ENCODE peak calls at places on chromosomes 4 and X, in four cellular contexts. K is PC-9, J is fibroblast of villous mesenchyme, U is Calu3. G is an unnamed sample.

GRCh38 chr4:3480528-3481112 is 17.5 kb downstream of the DOK7 start:
- DNase-seq in K (peak), U (peak), J (peak), G (peak)

GRCh38 chr4:156781852-156782251 is 189.7 kb downstream of the PDGFC start:
- DNase-seq in K (no peak), J (no peak), U (no peak), G (peak)

GRCh38 chrX:33195698-33196097 is 15.7 kb downstream of the DMD start:
- DNase-seq in J (no peak), K (no peak), U (no peak), G (no peak)

GRCh38 chr4:53479731-53480525 is 102.5 kb downstream of the FIP1L1 start:
- DNase-seq in K (no peak), U (no peak), J (no peak), G (peak)

GRCh38 chrX:130637591-130637990 is 235.8 kb downstream of the RBMX2 start:
- DNase-seq in U (no peak), J (peak), K (no peak), G (peak)

GRCh38 chrX:117059848-117060247 is 597.1 kb upstream of the CT83 start:
- DNase-seq in U (no peak), K (no peak), J (no peak), G (no peak)

GRCh38 chr4:1567808-1568581 is 116.1 kb downstream of the FAM53A start:
- DNase-seq in U (no peak), K (no peak), J (no peak), G (no peak)

GRCh38 chrX:76253432-76253831 is 80.6 kb downstream of the PBDC1 start:
- DNase-seq in U (peak), K (no peak), J (peak), G (peak)

GRCh38 chrX:150038356-150038755 is 100.1 kb upstream of the EOLA2 start:
- DNase-seq in J (no peak), K (no peak), U (no peak), G (peak)

GRCh38 chr4:7774301-7775019 is 165.2 kb downstream of the AFAP1 start:
- DNase-seq in J (no peak), U (no peak), K (no peak), G (no peak)

GRCh38 chr4:6470502-6471302 is 1.7 kb downstream of the PPP2R2C start:
- DNase-seq in K (peak), U (peak), J (peak), G (peak)

GRCh38 chr4:149986916-149987315 is 91.3 kb upstream of the DCLK2 start:
- DNase-seq in J (no peak), K (no peak), U (no peak), G (no peak)

GRCh38 chr4:70681730-70682129 is 6.6 kb upstream of the UTP3 start:
- DNase-seq in U (no peak), J (no peak), K (no peak), G (no peak)

GRCh38 chrX:49257846-49258748 is 6.4 kb downstream of the FOXP3 start:
- DNase-seq in K (no peak), U (no peak), J (no peak), G (no peak)

GRCh38 chr4:10715696-10716095 is 31.1 kb upstream of the CLNK start:
- DNase-seq in K (no peak), U (no peak), J (no peak), G (peak)

GRCh38 chr4:150482581-150482980 is 99.4 kb upstream of the MAB21L2 start:
- DNase-seq in U (no peak), K (no peak), J (no peak), G (no peak)

GRCh38 chr4:1571165-1571908 is 112.8 kb downstream of the FAM53A start:
- DNase-seq in J (no peak), K (no peak), U (no peak), G (no peak)

GRCh38 chr4:136557396-136557795 is 974.9 kb downstream of the PCDH18 start:
- DNase-seq in K (no peak), J (no peak), U (no peak), G (no peak)

GRCh38 chr4:71607780-71608673 is 175.9 kb downstream of the GC start:
- DNase-seq in K (peak), J (no peak), U (no peak), G (peak)

GRCh38 chrX:13864264-13864663 is 47.4 kb upstream of the GPM6B start:
- DNase-seq in J (no peak), U (no peak), K (no peak), G (no peak)

GRCh38 chrX:151710457-151710856 is 5.4 kb upstream of the FATE1 start:
- DNase-seq in K (no peak), J (no peak), U (no peak), G (no peak)

GRCh38 chrX:34401411-34401810 is 255.7 kb downstream of the TMEM47 start:
- DNase-seq in U (no peak), J (no peak), K (no peak), G (peak)

GRCh38 chr4:139142097-139142496 is 34.9 kb downstream of the ELF2 start:
- DNase-seq in U (no peak), K (no peak), J (no peak), G (no peak)

GRCh38 chr4:151811403-151811802 is 50.6 kb upstream of the GATB start:
- DNase-seq in K (no peak), U (no peak), J (no peak), G (peak)

GRCh38 chrX:124228849-124229248 is 103.6 kb upstream of the TEX13D start:
- DNase-seq in U (no peak), J (no peak), K (no peak), G (no peak)

GRCh38 chr4:34854451-34854850 is 1389.9 kb downstream of the ARAP2 start:
- DNase-seq in K (no peak), U (no peak), J (no peak), G (no peak)

GRCh38 chrX:101993335-101993734 is 61.5 kb upstream of the ZMAT1 start:
- DNase-seq in J (no peak), K (no peak), U (no peak), G (no peak)

GRCh38 chrX:150905293-150905692 is 6.8 kb upstream of the CD99L2 start:
- DNase-seq in U (no peak), J (no peak), K (no peak), G (no peak)

GRCh38 chrX:136598631-136599030 is 49.3 kb upstream of the CD40LG start:
- DNase-seq in J (no peak), K (no peak), U (no peak), G (no peak)

GRCh38 chr4:180665994-180666818 is 1577.0 kb upstream of the TENM3 start:
- DNase-seq in J (peak), K (no peak), U (peak), G (peak)

GRCh38 chrX:18291006-18291545 is 63.4 kb downstream of the SCML2 start:
- DNase-seq in J (no peak), U (no peak), K (no peak), G (peak)

GRCh38 chr4:14364953-14365533 is 637.2 kb upstream of the CPEB2 start:
- DNase-seq in J (no peak), U (no peak), K (no peak), G (no peak)

GRCh38 chr4:141797966-141798365 is 161.6 kb downstream of the IL15 start:
- DNase-seq in U (no peak), J (no peak), K (no peak), G (no peak)

GRCh38 chrX:130176942-130177341 is 5.2 kb downstream of the RAB33A start:
- DNase-seq in K (no peak), U (no peak), J (no peak), G (no peak)

DNA sequence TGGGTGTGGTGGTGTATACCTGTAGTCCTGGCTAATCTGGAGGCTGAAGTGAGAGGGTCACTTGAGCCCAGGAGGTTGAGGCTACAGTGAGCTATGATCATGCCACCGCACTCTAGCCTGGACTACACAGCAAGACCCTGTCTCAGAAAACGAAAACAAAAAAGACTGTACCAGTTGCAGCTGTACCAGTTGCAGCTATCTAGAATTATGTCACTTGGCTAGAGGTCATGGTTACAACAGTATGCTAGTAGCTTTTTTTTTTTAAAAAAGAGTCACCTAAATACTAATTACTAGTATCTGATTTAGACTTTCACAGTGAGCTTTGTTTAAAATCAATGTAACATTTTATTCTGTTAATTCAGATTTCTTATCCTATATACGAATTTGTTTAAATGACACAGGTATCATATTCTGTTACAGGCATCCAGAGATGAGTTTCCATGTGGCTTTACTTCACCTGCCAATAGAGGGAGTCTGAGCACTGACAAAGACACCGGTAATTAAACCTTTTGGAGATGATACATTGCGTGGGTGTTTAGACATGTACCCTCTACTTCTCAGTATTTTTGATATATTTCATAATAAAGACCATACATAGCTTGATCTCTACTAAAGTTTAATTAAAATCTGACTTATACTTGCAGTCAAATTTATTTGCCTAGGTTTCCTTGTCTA is 100.2 kb upstream of the IL13RA1 start:
- DNase-seq in J (no peak), U (peak), K (peak), G (peak)
- TF ChIP-seq CTCF in J (peak), U (peak), K (peak), G (peak)

GRCh38 chrX:114615765-114616164 is 31.9 kb downstream of the HTR2C start:
- DNase-seq in J (no peak), U (no peak), K (no peak), G (no peak)

GRCh38 chrX:114619874-114620273 is 36.0 kb downstream of the HTR2C start:
- DNase-seq in K (no peak), J (no peak), U (peak), G (peak)
- TF ChIP-seq CTCF in K (peak), J (peak), U (peak), G (peak)

DNA sequence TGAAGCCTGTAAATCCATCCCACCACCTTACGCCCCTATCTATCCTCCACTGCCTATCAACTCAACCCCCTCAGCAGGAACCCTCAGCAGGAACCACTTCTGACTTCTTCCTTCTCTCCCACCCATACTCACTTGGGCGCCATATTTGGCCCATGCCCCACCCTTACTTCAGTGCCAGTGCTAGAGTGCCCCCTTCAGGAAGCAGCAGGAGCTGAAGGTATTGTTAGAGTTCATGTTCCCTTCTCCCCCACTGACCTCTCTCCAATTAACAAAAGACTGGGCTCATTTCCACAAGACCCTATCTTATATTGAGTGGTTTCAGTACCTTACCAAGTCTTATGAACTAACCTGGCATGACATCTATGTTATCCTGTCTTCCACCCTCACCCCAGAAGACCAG is 363.1 kb upstream of the SLIT2 start:
- DNase-seq in U (no peak), J (no peak), K (no peak), G (no peak)
- TF ChIP-seq CTCF in U (no peak), J (peak), K (no peak), G (no peak)

GRCh38 chrX:373641-374471 is 12.9 kb downstream of the PPP2R3B start:
- DNase-seq in K (no peak), U (peak), J (no peak), G (peak)
- TF ChIP-seq CTCF in K (no peak), U (no peak), J (no peak), G (no peak)

DNA sequence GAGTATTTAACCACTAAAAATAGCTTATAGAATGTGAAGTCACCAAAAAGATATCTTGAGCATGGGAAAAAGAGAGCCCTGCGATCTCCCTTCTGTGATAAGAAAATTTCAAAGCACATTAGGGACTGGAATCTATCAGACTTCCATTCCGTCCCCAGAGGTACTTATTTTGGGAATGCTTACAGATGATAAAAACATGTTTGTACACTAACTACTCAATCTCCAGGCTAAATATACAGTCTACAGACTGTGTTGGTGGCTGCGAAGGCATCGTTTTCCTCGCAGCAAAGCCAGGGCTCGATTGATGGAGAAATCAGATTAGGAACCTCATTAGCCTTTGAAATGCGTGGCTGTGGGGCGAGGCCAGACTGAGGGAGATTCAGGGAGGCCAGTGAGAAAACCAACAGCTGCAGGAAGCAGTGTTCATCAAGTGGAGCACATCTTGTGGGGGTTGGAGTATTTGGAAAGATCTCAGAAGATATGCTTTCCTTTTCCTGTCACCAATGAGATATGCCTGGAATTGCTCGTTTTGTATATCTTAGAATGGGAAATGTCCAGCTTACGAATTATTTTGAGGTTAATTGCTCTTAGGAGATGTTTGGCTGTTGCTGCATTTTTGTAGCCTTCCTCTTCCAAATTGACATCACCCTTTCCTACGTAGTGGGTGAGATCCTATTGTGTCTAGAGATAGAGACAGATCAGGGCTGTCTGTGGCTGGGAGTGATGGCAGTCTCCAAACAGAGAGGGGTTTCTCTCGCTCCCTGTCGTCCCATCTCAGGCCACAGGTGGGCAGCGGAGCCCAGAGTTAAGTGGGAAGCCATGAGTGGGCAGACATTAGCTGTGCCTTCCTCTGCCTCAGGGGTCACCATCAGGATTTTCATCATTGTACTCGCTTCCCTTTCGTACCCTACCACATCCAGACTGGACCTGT is 225.0 kb upstream of the FAT1 start:
- DNase-seq in U (no peak), K (no peak), J (peak), G (peak)
- TF ChIP-seq CTCF in U (peak), K (no peak), J (peak), G (peak)

GRCh38 chr4:140372607-140373327 is 679 bp upstream of the SCOC start:
- DNase-seq in K (no peak), J (peak), U (no peak), G (peak)
- TF ChIP-seq CTCF in K (peak), J (peak), U (no peak), G (peak)

DNA sequence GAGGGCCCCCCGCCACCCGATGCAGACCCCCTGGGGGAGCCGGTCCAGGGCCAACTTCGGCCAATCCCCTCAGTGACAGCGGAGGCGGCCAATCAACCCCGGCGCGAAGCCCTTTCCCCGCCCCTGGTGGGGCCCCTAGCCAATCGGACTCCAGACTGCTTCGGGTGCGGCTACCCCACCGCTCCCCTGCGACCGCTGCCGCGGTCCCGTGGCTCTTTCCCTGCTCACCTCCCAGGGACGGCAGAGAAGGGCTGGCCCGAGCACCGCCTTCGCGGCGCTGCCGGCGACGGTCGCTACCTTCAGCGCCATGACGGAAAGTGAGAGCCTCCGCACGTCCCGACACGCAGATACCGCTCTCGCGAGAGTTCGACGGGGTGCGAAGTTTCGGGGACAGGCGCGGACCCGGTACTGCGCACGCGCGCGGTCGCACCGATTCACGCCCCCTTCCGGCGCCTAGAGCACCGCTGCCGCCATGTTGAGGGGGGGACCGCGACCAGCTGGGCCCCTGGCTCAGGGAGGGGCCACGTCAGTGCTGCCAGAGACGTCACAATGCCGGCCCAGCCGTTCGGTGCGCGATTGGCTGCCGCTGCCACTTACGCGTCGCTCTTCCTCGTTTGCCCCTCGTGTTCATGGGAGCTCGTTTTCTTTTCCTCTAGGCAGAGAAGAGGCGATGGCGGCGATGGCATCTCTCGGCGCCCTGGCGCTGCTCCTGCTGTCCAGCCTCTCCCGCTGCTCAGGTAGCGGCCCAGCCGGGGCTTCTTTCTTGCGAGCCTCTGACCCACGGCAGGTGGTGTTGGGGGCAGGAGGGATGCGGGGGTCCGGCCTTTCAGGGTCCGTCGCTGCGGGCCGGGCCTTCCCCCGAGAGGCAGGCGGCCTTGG is at the start of the genes IDH3G and SSR4:
- DNase-seq in K (peak), U (peak), J (peak), G (peak)
- TF ChIP-seq CTCF in K (no peak), U (no peak), J (no peak), G (peak)

GRCh38 chrX:68807818-68808217 is 21.0 kb upstream of the EFNB1 start:
- DNase-seq in K (no peak), U (no peak), J (peak), G (peak)
- TF ChIP-seq CTCF in K (peak), U (peak), J (peak), G (peak)

GRCh38 chr4:140233811-140234696 is 80.1 kb upstream of the MAML3 start:
- DNase-seq in J (peak), K (no peak), U (no peak), G (peak)
- TF ChIP-seq CTCF in J (no peak), K (no peak), U (no peak), G (no peak)